ENCODE peak calls at places on chromosomes 16 and 17, in nine cellular contexts. One of them, this sample, is unnamed.

GRCh38 chr17:37676115-37676925 is 33.1 kb upstream of the DDX52 start:
- DNase-seq in coronary artery: no peak
- DNase-seq in MCF 10A: peak
- DNase-seq in cardiac muscle cell: no peak
- DNase-seq in nephron progenitor cell: peak
- DNase-seq in fibroblast of mammary gland: peak
- DNase-seq in M059J: peak
- DNase-seq in EL: peak
- DNase-seq in ecto neural progenitor cell: no peak
- DNase-seq in this sample: no peak

GRCh38 chr17:72373910-72374741 is 253.3 kb downstream of the SOX9 start:
- DNase-seq in coronary artery: no peak
- DNase-seq in MCF 10A: no peak
- DNase-seq in cardiac muscle cell: peak
- DNase-seq in nephron progenitor cell: peak
- DNase-seq in fibroblast of mammary gland: peak
- DNase-seq in M059J: peak
- DNase-seq in EL: no peak
- DNase-seq in ecto neural progenitor cell: peak
- DNase-seq in this sample: no peak

GRCh38 chr17:6779411-6779810 is 3.4 kb downstream of the FBXO39 start:
- DNase-seq in coronary artery: no peak
- DNase-seq in MCF 10A: no peak
- DNase-seq in cardiac muscle cell: no peak
- DNase-seq in nephron progenitor cell: no peak
- DNase-seq in fibroblast of mammary gland: no peak
- DNase-seq in M059J: no peak
- DNase-seq in EL: no peak
- DNase-seq in ecto neural progenitor cell: no peak
- DNase-seq in this sample: no peak

GRCh38 chr17:46827274-46827673 is 8.8 kb upstream of the WNT3 start:
- DNase-seq in coronary artery: no peak
- DNase-seq in MCF 10A: no peak
- DNase-seq in cardiac muscle cell: no peak
- DNase-seq in nephron progenitor cell: no peak
- DNase-seq in fibroblast of mammary gland: no peak
- DNase-seq in M059J: no peak
- DNase-seq in EL: no peak
- DNase-seq in ecto neural progenitor cell: no peak
- DNase-seq in this sample: no peak

GRCh38 chr17:37888881-37889280 is 35.3 kb upstream of the TBC1D3K start:
- DNase-seq in coronary artery: no peak
- DNase-seq in MCF 10A: peak
- DNase-seq in cardiac muscle cell: no peak
- DNase-seq in nephron progenitor cell: no peak
- DNase-seq in fibroblast of mammary gland: no peak
- DNase-seq in M059J: no peak
- DNase-seq in EL: no peak
- DNase-seq in ecto neural progenitor cell: no peak
- DNase-seq in this sample: no peak

GRCh38 chr16:3019594-3020246 is 448 bp upstream of the TNFRSF12A start:
- DNase-seq in coronary artery: no peak
- DNase-seq in MCF 10A: no peak
- DNase-seq in cardiac muscle cell: no peak
- DNase-seq in nephron progenitor cell: no peak
- DNase-seq in fibroblast of mammary gland: no peak
- DNase-seq in M059J: no peak
- DNase-seq in EL: no peak
- DNase-seq in ecto neural progenitor cell: no peak
- DNase-seq in this sample: no peak

GRCh38 chr17:42016411-42016831 is 818 bp downstream of the DNAJC7 start:
- DNase-seq in coronary artery: no peak
- DNase-seq in MCF 10A: peak
- DNase-seq in cardiac muscle cell: no peak
- DNase-seq in nephron progenitor cell: no peak
- DNase-seq in fibroblast of mammary gland: no peak
- DNase-seq in M059J: no peak
- DNase-seq in EL: no peak
- DNase-seq in ecto neural progenitor cell: no peak
- DNase-seq in this sample: peak

GRCh38 chr16:27238591-27238990 is 30.0 kb downstream of the NSMCE1 start:
- DNase-seq in coronary artery: peak
- DNase-seq in MCF 10A: no peak
- DNase-seq in cardiac muscle cell: no peak
- DNase-seq in nephron progenitor cell: no peak
- DNase-seq in fibroblast of mammary gland: no peak
- DNase-seq in M059J: no peak
- DNase-seq in EL: no peak
- DNase-seq in ecto neural progenitor cell: no peak
- DNase-seq in this sample: no peak

GRCh38 chr17:72463287-72464102 is 342.7 kb downstream of the SOX9 start:
- DNase-seq in coronary artery: no peak
- DNase-seq in MCF 10A: no peak
- DNase-seq in cardiac muscle cell: no peak
- DNase-seq in nephron progenitor cell: no peak
- DNase-seq in fibroblast of mammary gland: no peak
- DNase-seq in M059J: peak
- DNase-seq in EL: no peak
- DNase-seq in ecto neural progenitor cell: no peak
- DNase-seq in this sample: no peak

GRCh38 chr16:1981972-1982574 is 804 bp upstream of the NOXO1 start:
- DNase-seq in coronary artery: no peak
- DNase-seq in MCF 10A: no peak
- DNase-seq in cardiac muscle cell: no peak
- DNase-seq in nephron progenitor cell: no peak
- DNase-seq in fibroblast of mammary gland: no peak
- DNase-seq in M059J: peak
- DNase-seq in EL: no peak
- DNase-seq in ecto neural progenitor cell: no peak
- DNase-seq in this sample: no peak

GRCh38 chr16:79509221-79509631 is 91.3 kb downstream of the MAF start:
- DNase-seq in coronary artery: peak
- DNase-seq in MCF 10A: no peak
- DNase-seq in cardiac muscle cell: no peak
- DNase-seq in nephron progenitor cell: no peak
- DNase-seq in fibroblast of mammary gland: no peak
- DNase-seq in M059J: no peak
- DNase-seq in EL: no peak
- DNase-seq in ecto neural progenitor cell: no peak
- DNase-seq in this sample: peak

GRCh38 chr17:35708951-35709350 is 22.5 kb upstream of the RASL10B start:
- DNase-seq in coronary artery: no peak
- DNase-seq in MCF 10A: no peak
- DNase-seq in cardiac muscle cell: no peak
- DNase-seq in nephron progenitor cell: no peak
- DNase-seq in fibroblast of mammary gland: no peak
- DNase-seq in M059J: no peak
- DNase-seq in EL: no peak
- DNase-seq in ecto neural progenitor cell: no peak
- DNase-seq in this sample: no peak

GRCh38 chr17:6381526-6382135 is 53.3 kb downstream of the AIPL1 start:
- DNase-seq in coronary artery: no peak
- DNase-seq in MCF 10A: no peak
- DNase-seq in cardiac muscle cell: no peak
- DNase-seq in nephron progenitor cell: no peak
- DNase-seq in fibroblast of mammary gland: no peak
- DNase-seq in M059J: peak
- DNase-seq in EL: peak
- DNase-seq in ecto neural progenitor cell: peak
- DNase-seq in this sample: no peak

GRCh38 chr17:3976675-3977171 is 12.5 kb upstream of the ATP2A3 start:
- DNase-seq in coronary artery: peak
- DNase-seq in MCF 10A: peak
- DNase-seq in cardiac muscle cell: no peak
- DNase-seq in nephron progenitor cell: no peak
- DNase-seq in fibroblast of mammary gland: no peak
- DNase-seq in M059J: no peak
- DNase-seq in EL: no peak
- DNase-seq in ecto neural progenitor cell: no peak
- DNase-seq in this sample: peak

GRCh38 chr16:29809850-29810698 is 1.9 kb upstream of the PRRT2 start:
- DNase-seq in coronary artery: peak
- DNase-seq in MCF 10A: no peak
- DNase-seq in cardiac muscle cell: no peak
- DNase-seq in nephron progenitor cell: peak
- DNase-seq in fibroblast of mammary gland: peak
- DNase-seq in M059J: no peak
- DNase-seq in EL: no peak
- DNase-seq in ecto neural progenitor cell: no peak
- DNase-seq in this sample: peak

GRCh38 chr17:15287533-15288267 is 22.6 kb upstream of the PMP22 start:
- DNase-seq in coronary artery: no peak
- DNase-seq in MCF 10A: no peak
- DNase-seq in cardiac muscle cell: no peak
- DNase-seq in nephron progenitor cell: no peak
- DNase-seq in fibroblast of mammary gland: peak
- DNase-seq in M059J: no peak
- DNase-seq in EL: no peak
- DNase-seq in ecto neural progenitor cell: no peak
- DNase-seq in this sample: peak

GRCh38 chr17:152860-153420 is 15.6 kb downstream of the SCGB1C2 start:
- DNase-seq in coronary artery: no peak
- DNase-seq in MCF 10A: no peak
- DNase-seq in cardiac muscle cell: no peak
- DNase-seq in nephron progenitor cell: no peak
- DNase-seq in fibroblast of mammary gland: no peak
- DNase-seq in M059J: no peak
- DNase-seq in EL: no peak
- DNase-seq in ecto neural progenitor cell: no peak
- DNase-seq in this sample: no peak

GRCh38 chr16:81627024-81627423 is 152.1 kb upstream of the PLCG2 start:
- DNase-seq in coronary artery: no peak
- DNase-seq in MCF 10A: no peak
- DNase-seq in cardiac muscle cell: no peak
- DNase-seq in nephron progenitor cell: no peak
- DNase-seq in fibroblast of mammary gland: peak
- DNase-seq in M059J: peak
- DNase-seq in EL: peak
- DNase-seq in ecto neural progenitor cell: no peak
- DNase-seq in this sample: no peak